ENCODE peak calls at places on chromosome 12, in seven cellular contexts. P is ovary, D is A549, J is right lobe of liver, I is kidney epithelial cell, O is lower leg skin, T is astrocyte. F is an unnamed sample.

GRCh38 chr12:2498961-2499500 is 295.7 kb upstream of the FKBP4 start:
- DNase-seq in P (no peak), D (no peak), J (no peak), I (no peak), O (no peak), T (no peak), F (no peak)

GRCh38 chr12:124010687-124011086 is 37.7 kb downstream of the ZNF664 start:
- DNase-seq in P (no peak), D (no peak), J (no peak), I (no peak), O (peak), T (no peak), F (no peak)

GRCh38 chr12:18090093-18090492 is at the start of gene RERGL:
- DNase-seq in P (no peak), D (no peak), J (no peak), I (no peak), O (no peak), T (no peak), F (no peak)

GRCh38 chr12:15712823-15713663 is 76.1 kb downstream of the EPS8 start:
- DNase-seq in P (no peak), D (no peak), J (peak), I (no peak), O (no peak), T (no peak), F (peak)

GRCh38 chr12:44000309-44000952 is 164.6 kb downstream of the TMEM117 start:
- DNase-seq in P (no peak), D (peak), J (no peak), I (no peak), O (no peak), T (peak), F (no peak)

GRCh38 chr12:29743072-29743471 is 40.7 kb downstream of the TMTC1 start:
- DNase-seq in P (no peak), D (no peak), J (no peak), I (no peak), O (no peak), T (no peak), F (no peak)

GRCh38 chr12:124745891-124746570 is 117.6 kb downstream of the SCARB1 start:
- DNase-seq in P (peak), D (peak), J (peak), I (no peak), O (peak), T (peak), F (peak)

GRCh38 chr12:98002887-98003493 is 512.4 kb upstream of the TMPO start:
- DNase-seq in P (no peak), D (peak), J (no peak), I (no peak), O (peak), T (peak), F (no peak)

GRCh38 chr12:54546511-54546910 is 2.9 kb upstream of the PDE1B start:
- DNase-seq in P (no peak), D (no peak), J (no peak), I (no peak), O (no peak), T (no peak), F (no peak)

GRCh38 chr12:53170876-53171724 is 9.4 kb upstream of the ZNF740 start:
- DNase-seq in P (no peak), D (no peak), J (no peak), I (no peak), O (peak), T (no peak), F (no peak)

GRCh38 chr12:51997156-51997555 is 9.6 kb upstream of the TAMALIN start:
- DNase-seq in P (no peak), D (no peak), J (no peak), I (no peak), O (no peak), T (no peak), F (no peak)

GRCh38 chr12:45669093-45669492 is 60.4 kb upstream of the ARID2 start:
- DNase-seq in P (no peak), D (no peak), J (no peak), I (no peak), O (no peak), T (no peak), F (no peak)

GRCh38 chr12:121888478-121889266 is at the start of gene PSMD9:
- DNase-seq in P (peak), D (peak), J (peak), I (peak), O (peak), T (peak), F (peak)

GRCh38 chr12:75792687-75793086 is 238.9 kb downstream of the PHLDA1 start:
- DNase-seq in P (no peak), D (no peak), J (no peak), I (no peak), O (no peak), T (peak), F (no peak)

GRCh38 chr12:34607520-34608195 is 585.4 kb downstream of the ALG10 start:
- DNase-seq in P (no peak), D (no peak), J (peak), I (no peak), O (no peak), T (no peak), F (peak)

GRCh38 chr12:128976120-128976519 is 122.8 kb downstream of the GLT1D1 start:
- DNase-seq in P (no peak), D (no peak), J (no peak), I (no peak), O (no peak), T (no peak), F (peak)

GRCh38 chr12:52243264-52243773 is 10.3 kb downstream of the KRT7 start:
- DNase-seq in P (no peak), D (no peak), J (no peak), I (no peak), O (peak), T (peak), F (no peak)

GRCh38 chr12:106096376-106096775 is 42.4 kb downstream of the NUAK1 start:
- DNase-seq in P (peak), D (no peak), J (peak), I (no peak), O (no peak), T (peak), F (no peak)

GRCh38 chr12:106345739-106346138 is 11.8 kb upstream of the POLR3B start:
- DNase-seq in P (no peak), D (peak), J (no peak), I (no peak), O (no peak), T (peak), F (no peak)

GRCh38 chr12:81083906-81084513 is 6.1 kb downstream of the ACSS3 start:
- DNase-seq in P (no peak), D (no peak), J (peak), I (no peak), O (no peak), T (no peak), F (no peak)

GRCh38 chr12:75964150-75964549 is 67.4 kb downstream of the PHLDA1 start:
- DNase-seq in P (no peak), D (no peak), J (no peak), I (no peak), O (no peak), T (no peak), F (peak)

GRCh38 chr12:91361864-91362263 is 179.2 kb upstream of the DCN start:
- DNase-seq in P (no peak), D (peak), J (no peak), I (peak), O (no peak), T (no peak), F (no peak)

GRCh38 chr12:116959845-116960514 is 49.2 kb downstream of the FBXW8 start:
- DNase-seq in P (no peak), D (no peak), J (no peak), I (no peak), O (no peak), T (peak), F (no peak)

GRCh38 chr12:32983968-32984367 is 87.4 kb upstream of the PKP2 start:
- DNase-seq in P (no peak), D (no peak), J (no peak), I (no peak), O (no peak), T (no peak), F (no peak)

GRCh38 chr12:3933819-3934192 is 60.6 kb upstream of the PARP11 start:
- DNase-seq in P (no peak), D (no peak), J (no peak), I (no peak), O (no peak), T (no peak), F (no peak)

GRCh38 chr12:27472604-27473003 is 26.1 kb downstream of the SMCO2 start:
- DNase-seq in P (no peak), D (no peak), J (no peak), I (no peak), O (no peak), T (no peak), F (no peak)

GRCh38 chr12:26726956-26727355 is 106.0 kb downstream of the ITPR2 start:
- DNase-seq in P (no peak), D (no peak), J (no peak), I (no peak), O (no peak), T (peak), F (no peak)

GRCh38 chr12:120988234-120988633 is 9.9 kb downstream of the HNF1A start:
- DNase-seq in P (no peak), D (no peak), J (no peak), I (no peak), O (no peak), T (no peak), F (no peak)

GRCh38 chr12:68031881-68032739 is 42.9 kb downstream of the IFNG-AS1 start:
- DNase-seq in P (no peak), D (no peak), J (no peak), I (peak), O (no peak), T (no peak), F (no peak)

GRCh38 chr12:68037616-68038255 is 48.5 kb downstream of the IFNG-AS1 start:
- DNase-seq in P (no peak), D (no peak), J (no peak), I (no peak), O (no peak), T (no peak), F (no peak)

GRCh38 chr12:68036642-68037041 is 47.4 kb downstream of the IFNG-AS1 start:
- DNase-seq in P (no peak), D (no peak), J (no peak), I (no peak), O (no peak), T (no peak), F (no peak)

GRCh38 chr12:68031174-68031573 is 41.9 kb downstream of the IFNG-AS1 start:
- DNase-seq in P (no peak), D (no peak), J (no peak), I (no peak), O (no peak), T (no peak), F (no peak)

GRCh38 chr12:68034567-68034966 is 45.3 kb downstream of the IFNG-AS1 start:
- DNase-seq in P (no peak), D (no peak), J (no peak), I (no peak), O (no peak), T (no peak), F (no peak)
- TF ChIP-seq CTCF in P (no peak), D (no peak), J (no peak), I (no peak), O (no peak), T (no peak), F (no peak)

GRCh38 chr12:47818382-47818700 is 1.4 kb downstream of the HDAC7 start:
- DNase-seq in P (no peak), D (no peak), J (no peak), I (no peak), O (no peak), T (no peak), F (no peak)

GRCh38 chr12:47819902-47820630 is at the start of gene HDAC7:
- DNase-seq in P (peak), D (peak), J (peak), I (no peak), O (peak), T (peak), F (peak)

GRCh38 chr12:47818007-47818376 is 1.7 kb downstream of the HDAC7 start:
- DNase-seq in P (no peak), D (no peak), J (no peak), I (no peak), O (no peak), T (no peak), F (no peak)

GRCh38 chr12:47819544-47819901 is 180 bp downstream of the HDAC7 start:
- DNase-seq in P (no peak), D (no peak), J (no peak), I (no peak), O (no peak), T (no peak), F (no peak)

DNA sequence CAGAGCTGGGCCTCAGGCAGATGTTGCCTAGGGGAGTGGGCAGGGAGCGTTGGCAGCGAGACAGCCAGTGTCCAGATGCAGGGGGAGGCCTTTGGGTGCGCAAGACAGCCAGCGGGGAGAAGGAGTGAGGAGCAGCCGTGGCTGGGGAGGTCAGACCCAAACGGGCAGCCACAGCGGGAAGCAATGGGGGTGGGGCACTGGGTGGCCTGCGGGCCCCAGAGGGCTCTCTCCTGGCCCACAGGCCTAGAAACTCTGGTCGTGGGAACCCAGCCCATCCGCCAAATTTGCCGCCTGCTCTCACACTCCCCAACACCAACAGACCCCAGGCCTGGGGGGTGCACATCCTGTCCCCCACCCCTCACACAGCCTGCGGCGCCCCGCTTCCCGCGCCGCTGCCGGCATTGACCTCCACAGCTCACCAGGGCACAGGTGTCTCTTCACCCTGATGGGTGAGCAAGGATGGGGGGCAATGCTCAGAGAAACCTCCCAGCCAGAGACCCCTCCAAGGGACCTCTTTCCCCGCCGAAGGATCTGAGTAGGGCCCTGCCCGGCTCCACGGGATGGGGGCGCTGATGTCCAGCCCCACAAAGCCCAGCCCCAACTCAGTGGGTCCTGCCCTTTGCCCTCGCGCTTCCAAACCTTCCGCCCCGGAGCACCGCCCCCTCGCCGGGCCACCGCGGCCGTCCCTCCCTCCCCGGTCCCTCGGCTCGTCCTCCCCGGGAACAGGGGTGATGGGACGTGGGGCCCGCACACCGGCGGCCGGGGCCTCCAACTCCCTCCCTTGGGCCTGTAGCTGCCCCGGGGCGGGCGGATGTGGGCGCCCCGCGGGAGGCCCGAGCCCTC is 781 bp downstream of the HDAC7 start:
- DNase-seq in P (peak), D (peak), J (peak), I (no peak), O (peak), T (no peak), F (peak)
- TF ChIP-seq CTCF in P (no peak), D (peak), J (peak), I (peak), O (no peak), T (no peak), F (peak)

GRCh38 chr12:42916143-42916542 is 326.6 kb upstream of the PRICKLE1 start:
- DNase-seq in P (no peak), D (no peak), J (no peak), I (peak), O (no peak), T (no peak), F (no peak)

GRCh38 chr12:42910656-42911055 is 321.1 kb upstream of the PRICKLE1 start:
- DNase-seq in P (no peak), D (no peak), J (no peak), I (no peak), O (no peak), T (no peak), F (no peak)

GRCh38 chr12:42915426-42915825 is 325.9 kb upstream of the PRICKLE1 start:
- DNase-seq in P (no peak), D (no peak), J (no peak), I (no peak), O (no peak), T (no peak), F (no peak)

DNA sequence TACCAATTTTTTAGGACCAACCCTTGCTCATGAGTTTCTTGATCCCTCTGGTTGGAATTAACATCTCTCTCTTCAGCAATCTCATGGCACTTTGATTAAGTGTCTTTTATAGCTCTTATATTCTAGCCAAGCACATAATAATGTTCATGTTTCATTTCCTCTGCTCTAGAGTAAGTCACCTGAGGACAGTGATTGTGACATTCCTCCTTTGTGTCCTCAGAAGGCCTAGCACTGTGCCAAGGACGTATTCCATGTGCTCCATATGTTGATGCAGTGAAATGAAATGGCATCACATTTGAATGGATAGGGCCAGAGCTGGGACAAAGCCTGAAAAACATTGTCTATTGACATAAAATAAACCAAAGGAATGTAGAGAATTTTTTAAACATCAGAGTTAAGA is 322.8 kb upstream of the PRICKLE1 start:
- DNase-seq in P (no peak), D (no peak), J (no peak), I (no peak), O (no peak), T (no peak), F (no peak)
- TF ChIP-seq CTCF in P (no peak), D (no peak), J (no peak), I (no peak), O (no peak), T (no peak), F (no peak)

GRCh38 chr12:66144796-66145754 is 14.5 kb upstream of the LLPH start:
- DNase-seq in P (peak), D (peak), J (no peak), I (peak), O (no peak), T (peak), F (no peak)
- TF ChIP-seq CTCF in P (peak), D (peak), J (peak), I (peak), O (no peak), T (peak), F (peak)

DNA sequence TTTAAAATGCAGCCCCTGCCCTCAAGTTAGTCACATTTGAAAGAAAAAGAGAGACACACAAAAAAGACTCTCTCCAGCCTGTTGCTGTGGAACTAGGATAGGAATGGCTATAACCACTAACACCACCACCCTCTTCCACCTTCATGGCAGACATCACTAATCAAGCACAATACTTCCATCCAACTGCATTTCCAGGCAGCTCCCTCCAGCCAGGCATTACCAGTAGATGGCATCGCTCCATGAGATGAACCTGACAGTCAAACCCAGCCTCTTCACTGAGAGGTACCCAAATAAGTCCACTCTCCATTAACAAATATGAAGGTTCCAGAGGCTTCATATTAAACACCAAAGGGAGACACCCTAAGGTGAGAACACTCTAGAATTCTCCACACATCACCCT is 24.4 kb downstream of the SLC8B1 start:
- DNase-seq in P (no peak), D (no peak), J (no peak), I (no peak), O (no peak), T (no peak), F (no peak)
- TF ChIP-seq CTCF in P (no peak), D (peak), J (no peak), I (peak), O (no peak), T (peak), F (no peak)

DNA sequence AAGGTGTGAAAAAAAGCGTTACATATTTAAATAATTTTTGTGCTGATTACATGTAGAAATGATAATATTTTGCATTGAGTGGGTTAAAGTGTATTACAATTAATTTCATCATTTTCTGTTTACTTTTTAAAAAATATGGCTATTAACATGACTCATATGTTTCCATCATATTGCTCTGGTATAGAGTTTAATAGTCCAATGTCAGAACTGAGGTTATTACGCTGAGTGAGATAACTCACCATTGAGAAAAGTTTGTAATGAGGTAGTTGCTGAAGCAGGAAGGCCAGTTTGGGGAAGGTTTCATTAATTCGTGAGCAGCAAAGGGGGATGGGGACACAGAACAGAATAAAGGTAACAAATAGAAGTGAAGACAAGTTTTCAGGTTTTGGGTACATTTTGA is 865.7 kb upstream of the MGAT4C start:
- DNase-seq in P (no peak), D (no peak), J (no peak), I (no peak), O (no peak), T (no peak), F (no peak)
- TF ChIP-seq CTCF in P (no peak), D (no peak), J (no peak), I (no peak), O (no peak), T (no peak), F (no peak)

GRCh38 chr12:94149781-94150482 is 1.6 kb downstream of the PLXNC1 start:
- DNase-seq in P (peak), D (no peak), J (peak), I (no peak), O (peak), T (no peak), F (peak)

GRCh38 chr12:94152292-94153083 is 4.1 kb downstream of the PLXNC1 start:
- DNase-seq in P (no peak), D (no peak), J (no peak), I (no peak), O (peak), T (no peak), F (no peak)

GRCh38 chr12:94151577-94151976 is 3.2 kb downstream of the PLXNC1 start:
- DNase-seq in P (no peak), D (no peak), J (no peak), I (no peak), O (no peak), T (no peak), F (no peak)

GRCh38 chr12:94148841-94149780 is 734 bp downstream of the PLXNC1 start:
- DNase-seq in P (peak), D (peak), J (peak), I (no peak), O (peak), T (peak), F (peak)

DNA sequence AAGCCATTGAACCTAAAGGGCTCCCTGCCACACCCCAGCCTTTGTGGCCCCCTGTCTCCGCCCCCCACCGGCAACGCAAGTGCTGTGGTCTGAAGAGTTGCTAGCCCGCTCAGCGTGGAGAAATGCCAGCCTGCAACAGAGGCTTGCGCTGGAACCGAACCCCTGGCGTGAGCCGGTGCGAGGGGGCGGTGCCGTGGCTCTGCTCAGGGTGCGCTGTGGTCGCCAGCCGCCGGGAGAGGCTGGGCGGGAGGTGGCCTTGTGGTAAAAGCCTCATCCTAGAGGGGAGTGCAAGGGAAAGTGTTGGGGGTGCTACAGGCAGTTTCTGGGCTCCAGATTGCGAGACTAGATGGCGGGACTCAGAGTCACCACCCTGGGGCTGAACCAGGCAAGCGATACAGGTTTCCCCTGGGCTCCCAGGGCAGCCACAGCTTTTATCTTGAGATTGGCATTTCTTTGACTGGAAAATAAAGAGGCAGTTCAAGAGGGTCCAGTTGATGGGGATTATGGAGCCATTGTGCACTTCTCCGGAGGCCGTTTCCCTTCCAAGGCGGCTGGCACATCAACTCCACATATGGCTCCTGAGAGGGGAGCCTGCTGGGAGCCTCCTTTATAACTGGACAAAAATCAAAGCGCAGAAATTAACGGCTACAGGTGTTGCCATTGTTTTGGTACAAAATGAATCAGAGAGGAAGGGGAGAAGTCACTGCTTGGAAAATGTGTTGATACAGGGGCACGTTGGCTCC is 2.3 kb downstream of the PLXNC1 start:
- DNase-seq in P (peak), D (no peak), J (peak), I (no peak), O (peak), T (no peak), F (no peak)
- TF ChIP-seq CTCF in P (no peak), D (no peak), J (no peak), I (no peak), O (no peak), T (no peak), F (no peak)

F was measured in lower lobe of right lung.